ENCODE peak calls at places on chromosomes 3 and 15, in eight cellular contexts. One of them, this sample, is unnamed.

GRCh38 chr15:77819271-77819806 is 186.6 kb upstream of the LINGO1 start:
- DNase-seq in body of pancreas: no peak
- DNase-seq in ascending aorta: no peak
- DNase-seq in lower lobe of right lung: no peak
- DNase-seq in HFF-Myc: no peak
- DNase-seq in nephron progenitor cell: peak
- DNase-seq in right lobe of liver: no peak
- DNase-seq in ovary: no peak
- DNase-seq in this sample: no peak

GRCh38 chr15:50227076-50227475 is 38.5 kb downstream of the HDC start:
- DNase-seq in body of pancreas: no peak
- DNase-seq in ascending aorta: no peak
- DNase-seq in lower lobe of right lung: no peak
- DNase-seq in HFF-Myc: no peak
- DNase-seq in nephron progenitor cell: no peak
- DNase-seq in right lobe of liver: no peak
- DNase-seq in ovary: no peak
- DNase-seq in this sample: no peak

GRCh38 chr3:173584834-173585831 is 187.6 kb downstream of the NLGN1 start:
- DNase-seq in body of pancreas: peak
- DNase-seq in ascending aorta: no peak
- DNase-seq in lower lobe of right lung: no peak
- DNase-seq in HFF-Myc: peak
- DNase-seq in nephron progenitor cell: peak
- DNase-seq in right lobe of liver: no peak
- DNase-seq in ovary: peak
- DNase-seq in this sample: no peak

GRCh38 chr15:99702895-99703602 is 30.2 kb downstream of the LYSMD4 start:
- DNase-seq in body of pancreas: no peak
- DNase-seq in ascending aorta: no peak
- DNase-seq in lower lobe of right lung: no peak
- DNase-seq in HFF-Myc: no peak
- DNase-seq in nephron progenitor cell: no peak
- DNase-seq in right lobe of liver: no peak
- DNase-seq in ovary: no peak
- DNase-seq in this sample: no peak

GRCh38 chr3:4410174-4410573 is 56.9 kb downstream of the SUMF1 start:
- DNase-seq in body of pancreas: no peak
- DNase-seq in ascending aorta: no peak
- DNase-seq in lower lobe of right lung: no peak
- DNase-seq in HFF-Myc: no peak
- DNase-seq in nephron progenitor cell: no peak
- DNase-seq in right lobe of liver: no peak
- DNase-seq in ovary: no peak
- DNase-seq in this sample: no peak

GRCh38 chr3:42122261-42123011 is 31.3 kb downstream of the TRAK1 start:
- DNase-seq in body of pancreas: no peak
- DNase-seq in ascending aorta: no peak
- DNase-seq in lower lobe of right lung: no peak
- DNase-seq in HFF-Myc: no peak
- DNase-seq in nephron progenitor cell: no peak
- DNase-seq in right lobe of liver: no peak
- DNase-seq in ovary: no peak
- DNase-seq in this sample: no peak

GRCh38 chr3:194322701-194323174 is 28.4 kb downstream of the CPN2 start:
- DNase-seq in body of pancreas: no peak
- DNase-seq in ascending aorta: no peak
- DNase-seq in lower lobe of right lung: no peak
- DNase-seq in HFF-Myc: peak
- DNase-seq in nephron progenitor cell: no peak
- DNase-seq in right lobe of liver: no peak
- DNase-seq in ovary: no peak
- DNase-seq in this sample: no peak

GRCh38 chr3:24069045-24069444 is 124.0 kb downstream of the NR1D2 start:
- DNase-seq in body of pancreas: no peak
- DNase-seq in ascending aorta: no peak
- DNase-seq in lower lobe of right lung: no peak
- DNase-seq in HFF-Myc: no peak
- DNase-seq in nephron progenitor cell: no peak
- DNase-seq in right lobe of liver: no peak
- DNase-seq in ovary: no peak
- DNase-seq in this sample: no peak

GRCh38 chr3:185976100-185976499 is 38.3 kb upstream of the TRA2B start:
- DNase-seq in body of pancreas: no peak
- DNase-seq in ascending aorta: no peak
- DNase-seq in lower lobe of right lung: no peak
- DNase-seq in HFF-Myc: no peak
- DNase-seq in nephron progenitor cell: no peak
- DNase-seq in right lobe of liver: no peak
- DNase-seq in ovary: no peak
- DNase-seq in this sample: no peak

GRCh38 chr3:185979721-185980121 is 41.9 kb upstream of the TRA2B start:
- DNase-seq in body of pancreas: no peak
- DNase-seq in ascending aorta: no peak
- DNase-seq in lower lobe of right lung: no peak
- DNase-seq in HFF-Myc: no peak
- DNase-seq in nephron progenitor cell: no peak
- DNase-seq in right lobe of liver: no peak
- DNase-seq in ovary: no peak
- DNase-seq in this sample: no peak

GRCh38 chr3:185976977-185977678 is 39.3 kb upstream of the TRA2B start:
- DNase-seq in body of pancreas: peak
- DNase-seq in ascending aorta: no peak
- DNase-seq in lower lobe of right lung: peak
- DNase-seq in HFF-Myc: no peak
- DNase-seq in nephron progenitor cell: peak
- DNase-seq in right lobe of liver: peak
- DNase-seq in ovary: peak
- DNase-seq in this sample: no peak

GRCh38 chr3:185978516-185978915 is 40.7 kb upstream of the TRA2B start:
- DNase-seq in body of pancreas: no peak
- DNase-seq in ascending aorta: no peak
- DNase-seq in lower lobe of right lung: no peak
- DNase-seq in HFF-Myc: no peak
- DNase-seq in nephron progenitor cell: no peak
- DNase-seq in right lobe of liver: no peak
- DNase-seq in ovary: no peak
- DNase-seq in this sample: no peak

GRCh38 chr3:185977679-185978040 is 39.8 kb upstream of the TRA2B start:
- DNase-seq in body of pancreas: no peak
- DNase-seq in ascending aorta: no peak
- DNase-seq in lower lobe of right lung: no peak
- DNase-seq in HFF-Myc: no peak
- DNase-seq in nephron progenitor cell: no peak
- DNase-seq in right lobe of liver: no peak
- DNase-seq in ovary: no peak
- DNase-seq in this sample: no peak
- TF ChIP-seq CTCF in body of pancreas: no peak
- TF ChIP-seq CTCF in ascending aorta: no peak
- TF ChIP-seq CTCF in lower lobe of right lung: peak
- TF ChIP-seq CTCF in HFF-Myc: no peak
- TF ChIP-seq CTCF in nephron progenitor cell: peak
- TF ChIP-seq CTCF in right lobe of liver: no peak
- TF ChIP-seq CTCF in ovary: no peak
- TF ChIP-seq CTCF in this sample: peak

GRCh38 chr3:72085036-72085435 is 300.1 kb upstream of the PROK2 start:
- DNase-seq in body of pancreas: no peak
- DNase-seq in ascending aorta: no peak
- DNase-seq in lower lobe of right lung: no peak
- DNase-seq in HFF-Myc: no peak
- DNase-seq in nephron progenitor cell: no peak
- DNase-seq in right lobe of liver: no peak
- DNase-seq in ovary: no peak
- DNase-seq in this sample: no peak

GRCh38 chr3:72086051-72086711 is 301.2 kb upstream of the PROK2 start:
- DNase-seq in body of pancreas: no peak
- DNase-seq in ascending aorta: no peak
- DNase-seq in lower lobe of right lung: no peak
- DNase-seq in HFF-Myc: no peak
- DNase-seq in nephron progenitor cell: no peak
- DNase-seq in right lobe of liver: no peak
- DNase-seq in ovary: no peak
- DNase-seq in this sample: no peak

GRCh38 chr3:72087420-72087819 is 302.5 kb upstream of the PROK2 start:
- DNase-seq in body of pancreas: no peak
- DNase-seq in ascending aorta: no peak
- DNase-seq in lower lobe of right lung: no peak
- DNase-seq in HFF-Myc: no peak
- DNase-seq in nephron progenitor cell: no peak
- DNase-seq in right lobe of liver: no peak
- DNase-seq in ovary: no peak
- DNase-seq in this sample: no peak

GRCh38 chr3:72086712-72087093 is 301.8 kb upstream of the PROK2 start:
- DNase-seq in body of pancreas: no peak
- DNase-seq in ascending aorta: no peak
- DNase-seq in lower lobe of right lung: peak
- DNase-seq in HFF-Myc: no peak
- DNase-seq in nephron progenitor cell: no peak
- DNase-seq in right lobe of liver: peak
- DNase-seq in ovary: no peak
- DNase-seq in this sample: no peak

DNA sequence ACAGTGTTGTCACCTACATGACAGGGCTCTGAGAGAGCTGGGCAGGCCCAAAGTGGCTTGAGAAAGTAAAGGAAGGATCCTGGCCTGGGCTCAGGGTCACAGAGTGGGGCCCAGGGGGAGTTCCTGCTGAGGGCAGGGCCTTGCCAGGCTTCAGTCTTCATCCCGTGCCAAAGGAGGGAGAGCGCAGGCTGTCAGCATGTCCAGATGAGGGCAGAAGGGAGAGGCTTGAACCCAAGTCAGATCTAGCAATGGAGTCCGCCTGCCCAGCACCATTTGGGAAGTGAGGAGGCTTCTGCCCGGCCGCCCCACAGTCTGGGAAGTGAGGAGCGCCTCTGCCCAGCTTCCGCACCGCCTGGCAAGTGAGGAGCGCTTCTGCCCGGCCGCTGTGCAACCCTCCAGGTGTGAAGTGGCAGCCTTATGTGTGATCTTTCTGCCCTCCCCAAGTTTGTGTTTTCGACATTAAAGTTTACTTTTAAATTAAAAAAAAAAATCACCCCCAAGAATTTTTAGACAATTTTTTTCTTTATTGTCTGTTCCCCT is 303.6 kb upstream of the PROK2 start:
- DNase-seq in body of pancreas: no peak
- DNase-seq in ascending aorta: no peak
- DNase-seq in lower lobe of right lung: no peak
- DNase-seq in HFF-Myc: no peak
- DNase-seq in nephron progenitor cell: no peak
- DNase-seq in right lobe of liver: no peak
- DNase-seq in ovary: no peak
- DNase-seq in this sample: no peak
- TF ChIP-seq CTCF in body of pancreas: no peak
- TF ChIP-seq CTCF in ascending aorta: no peak
- TF ChIP-seq CTCF in lower lobe of right lung: no peak
- TF ChIP-seq CTCF in HFF-Myc: no peak
- TF ChIP-seq CTCF in nephron progenitor cell: no peak
- TF ChIP-seq CTCF in right lobe of liver: no peak
- TF ChIP-seq CTCF in ovary: no peak
- TF ChIP-seq CTCF in this sample: no peak

GRCh38 chr15:92244703-92245102 is 149.0 kb upstream of the ST8SIA2 start:
- DNase-seq in body of pancreas: no peak
- DNase-seq in ascending aorta: no peak
- DNase-seq in lower lobe of right lung: no peak
- DNase-seq in HFF-Myc: no peak
- DNase-seq in nephron progenitor cell: no peak
- DNase-seq in right lobe of liver: no peak
- DNase-seq in ovary: no peak
- DNase-seq in this sample: no peak
- TF ChIP-seq CTCF in body of pancreas: no peak
- TF ChIP-seq CTCF in ascending aorta: no peak
- TF ChIP-seq CTCF in lower lobe of right lung: no peak
- TF ChIP-seq CTCF in HFF-Myc: no peak
- TF ChIP-seq CTCF in nephron progenitor cell: peak
- TF ChIP-seq CTCF in right lobe of liver: no peak
- TF ChIP-seq CTCF in ovary: no peak
- TF ChIP-seq CTCF in this sample: no peak

GRCh38 chr3:128095222-128095703 is 28.3 kb downstream of the RUVBL1 start:
- DNase-seq in body of pancreas: peak
- DNase-seq in ascending aorta: no peak
- DNase-seq in lower lobe of right lung: peak
- DNase-seq in HFF-Myc: peak
- DNase-seq in nephron progenitor cell: peak
- DNase-seq in right lobe of liver: peak
- DNase-seq in ovary: peak
- DNase-seq in this sample: no peak
- TF ChIP-seq CTCF in body of pancreas: peak
- TF ChIP-seq CTCF in ascending aorta: peak
- TF ChIP-seq CTCF in lower lobe of right lung: peak
- TF ChIP-seq CTCF in HFF-Myc: peak
- TF ChIP-seq CTCF in nephron progenitor cell: peak
- TF ChIP-seq CTCF in right lobe of liver: peak
- TF ChIP-seq CTCF in ovary: peak
- TF ChIP-seq CTCF in this sample: peak

GRCh38 chr3:159158213-159158612 is 356.4 kb downstream of the MFSD1 start:
- DNase-seq in body of pancreas: no peak
- DNase-seq in ascending aorta: no peak
- DNase-seq in lower lobe of right lung: no peak
- DNase-seq in HFF-Myc: no peak
- DNase-seq in nephron progenitor cell: no peak
- DNase-seq in right lobe of liver: no peak
- DNase-seq in ovary: no peak
- DNase-seq in this sample: no peak
- TF ChIP-seq CTCF in body of pancreas: no peak
- TF ChIP-seq CTCF in ascending aorta: no peak
- TF ChIP-seq CTCF in lower lobe of right lung: no peak
- TF ChIP-seq CTCF in HFF-Myc: peak
- TF ChIP-seq CTCF in nephron progenitor cell: no peak
- TF ChIP-seq CTCF in right lobe of liver: no peak
- TF ChIP-seq CTCF in ovary: no peak
- TF ChIP-seq CTCF in this sample: no peak

DNA sequence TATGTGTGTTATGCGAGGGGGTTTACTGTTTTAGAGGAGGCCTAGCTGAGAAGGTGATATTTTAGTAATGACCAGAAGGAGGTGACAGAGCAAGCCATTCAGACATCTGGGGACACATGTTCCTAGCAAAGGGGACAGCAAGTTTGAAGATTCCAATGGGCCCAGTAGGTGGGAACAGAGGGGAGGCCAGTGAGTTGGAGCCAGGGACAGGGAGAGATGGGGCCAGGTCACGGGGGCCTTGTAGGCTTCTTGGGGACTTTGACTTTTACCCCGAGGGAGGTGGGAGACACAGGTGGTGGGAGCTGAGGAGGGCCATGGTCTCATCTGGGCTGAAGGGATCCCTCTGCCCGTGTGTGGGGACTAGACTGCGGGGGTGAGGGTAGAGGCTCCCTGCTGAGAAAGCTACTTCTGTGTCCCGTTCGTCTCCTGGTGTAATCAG is 72.5 kb downstream of the MGLL start:
- DNase-seq in body of pancreas: no peak
- DNase-seq in ascending aorta: no peak
- DNase-seq in lower lobe of right lung: no peak
- DNase-seq in HFF-Myc: no peak
- DNase-seq in nephron progenitor cell: no peak
- DNase-seq in right lobe of liver: no peak
- DNase-seq in ovary: no peak
- DNase-seq in this sample: no peak
- TF ChIP-seq CTCF in body of pancreas: no peak
- TF ChIP-seq CTCF in ascending aorta: no peak
- TF ChIP-seq CTCF in lower lobe of right lung: no peak
- TF ChIP-seq CTCF in HFF-Myc: no peak
- TF ChIP-seq CTCF in nephron progenitor cell: no peak
- TF ChIP-seq CTCF in right lobe of liver: no peak
- TF ChIP-seq CTCF in ovary: no peak
- TF ChIP-seq CTCF in this sample: no peak

GRCh38 chr15:55017636-55018035 is 179.1 kb downstream of the RSL24D1 start:
- DNase-seq in body of pancreas: no peak
- DNase-seq in ascending aorta: no peak
- DNase-seq in lower lobe of right lung: no peak
- DNase-seq in HFF-Myc: no peak
- DNase-seq in nephron progenitor cell: no peak
- DNase-seq in right lobe of liver: no peak
- DNase-seq in ovary: no peak
- DNase-seq in this sample: no peak

GRCh38 chr15:55016225-55016624 is 180.5 kb downstream of the RSL24D1 start:
- DNase-seq in body of pancreas: no peak
- DNase-seq in ascending aorta: no peak
- DNase-seq in lower lobe of right lung: no peak
- DNase-seq in HFF-Myc: no peak
- DNase-seq in nephron progenitor cell: no peak
- DNase-seq in right lobe of liver: no peak
- DNase-seq in ovary: no peak
- DNase-seq in this sample: no peak
- TF ChIP-seq CTCF in body of pancreas: no peak
- TF ChIP-seq CTCF in ascending aorta: no peak
- TF ChIP-seq CTCF in lower lobe of right lung: no peak
- TF ChIP-seq CTCF in HFF-Myc: no peak
- TF ChIP-seq CTCF in nephron progenitor cell: no peak
- TF ChIP-seq CTCF in right lobe of liver: no peak
- TF ChIP-seq CTCF in ovary: no peak
- TF ChIP-seq CTCF in this sample: no peak